ENCODE peak calls at places on chromosomes 12 and 14, in six cellular contexts. T is colonic mucosa; W is GM23338; U is dorsolateral prefrontal cortex; Y is stimulated activated CD4-positive, alpha-beta T cell treated with anti-CD3 and anti-CD28 coated beads, TNF-alpha, amount 100 ng/mL, for 24 hours; A is CMK. C is an unnamed sample.

GRCh38 chr14:81341405-81342180 is 58.5 kb downstream of the STON2 start:
- DNase-seq in T (no peak), W (no peak), U (no peak), Y (no peak), A (no peak), C (no peak)

GRCh38 chr12:53328043-53328435 is 6.6 kb upstream of the AAAS start:
- DNase-seq in T (no peak), W (peak; percentile 78), U (no peak), Y (no peak), A (no peak), C (no peak)

GRCh38 chr12:66482880-66483279 is 180.6 kb downstream of the HELB start:
- DNase-seq in T (no peak), W (no peak), U (no peak), Y (no peak), A (no peak), C (no peak)

GRCh38 chr14:92693998-92694780 is 54.2 kb downstream of the LGMN start:
- DNase-seq in T (no peak), W (no peak), U (no peak), Y (no peak), A (no peak), C (no peak)

GRCh38 chr12:1184402-1184801 is 193.4 kb downstream of the ERC1 start:
- DNase-seq in T (no peak), W (no peak), U (no peak), Y (no peak), A (no peak), C (no peak)

GRCh38 chr14:75476274-75476995 is 45.8 kb upstream of the BATF start:
- DNase-seq in T (no peak), W (peak; percentile 73), U (no peak), Y (no peak), A (no peak), C (no peak)

GRCh38 chr14:37545174-37545573 is 49.9 kb downstream of the FOXA1 start:
- DNase-seq in T (no peak), W (no peak), U (no peak), Y (no peak), A (no peak), C (no peak)

GRCh38 chr14:69711065-69711464 is 55.9 kb upstream of the SRSF5 start:
- DNase-seq in T (peak; percentile 76), W (no peak), U (peak; percentile 27), Y (no peak), A (no peak), C (no peak)

GRCh38 chr12:561116-561705 is 101.5 kb downstream of the B4GALNT3 start:
- DNase-seq in T (no peak), W (no peak), U (no peak), Y (no peak), A (no peak), C (no peak)

GRCh38 chr14:88851587-88851986 is 27.1 kb downstream of the TTC8 start:
- DNase-seq in T (no peak), W (no peak), U (no peak), Y (no peak), A (no peak), C (no peak)

GRCh38 chr12:75553398-75553797 is 42.0 kb upstream of the KRR1 start:
- DNase-seq in T (no peak), W (peak; percentile 4), U (no peak), Y (no peak), A (no peak), C (no peak)

GRCh38 chr12:93804392-93805179 is 127.4 kb downstream of the CRADD start:
- DNase-seq in T (no peak), W (no peak), U (no peak), Y (no peak), A (no peak), C (no peak)

GRCh38 chr12:47811581-47812484 is 7.9 kb downstream of the HDAC7 start:
- DNase-seq in T (no peak), W (no peak), U (no peak), Y (no peak), A (no peak), C (no peak)

GRCh38 chr14:64563696-64564095 is 13.9 kb downstream of the PPP1R36 start:
- DNase-seq in T (no peak), W (no peak), U (no peak), Y (no peak), A (no peak), C (peak; percentile 70)

GRCh38 chr14:80313806-80314205 is 102.5 kb upstream of the DIO2 start:
- DNase-seq in T (no peak), W (no peak), U (no peak), Y (no peak), A (no peak), C (no peak)

GRCh38 chr12:15265868-15266267 is 44.7 kb upstream of the RERG start:
- DNase-seq in T (no peak), W (no peak), U (no peak), Y (no peak), A (no peak), C (no peak)

GRCh38 chr14:53824061-53824460 is 132.6 kb downstream of the BMP4 start:
- DNase-seq in T (no peak), W (no peak), U (no peak), Y (no peak), A (no peak), C (no peak)

GRCh38 chr12:26195641-26196423 is 459 bp downstream of the SSPN start:
- DNase-seq in T (peak; percentile 60), W (peak; percentile 65), U (peak; percentile 72), Y (no peak), A (no peak), C (peak; percentile 76)

GRCh38 chr14:47675489-47676300 is at the start of gene MDGA2:
- DNase-seq in T (no peak), W (peak; percentile 86), U (peak; percentile 73), Y (no peak), A (no peak), C (peak; percentile 14)

GRCh38 chr12:27780612-27781408 is 774 bp upstream of the MANSC4 start:
- DNase-seq in T (peak; percentile 47), W (peak; percentile 60), U (peak; percentile 30), Y (no peak), A (no peak), C (no peak)

GRCh38 chr14:94480809-94481208 is 4.8 kb upstream of the SERPINA9 start:
- DNase-seq in T (no peak), W (no peak), U (no peak), Y (no peak), A (no peak), C (no peak)

GRCh38 chr14:105187935-105188524 is 6.9 kb upstream of the NUDT14 start:
- DNase-seq in T (peak; percentile 71), W (no peak), U (no peak), Y (no peak), A (no peak), C (no peak)

GRCh38 chr12:51482808-51483532 is 58.3 kb downstream of the SLC4A8 start:
- DNase-seq in T (no peak), W (no peak), U (no peak), Y (no peak), A (no peak), C (no peak)

C was measured in anterior cingulate cortex.